ENCODE peak calls at places on chromosomes 4 and X, in seven cellular contexts. W is sciatic nerve; X is germinal center; B is skeletal muscle cell; Z is T-helper 2 cell; U is activated naive CD4-positive, alpha-beta T cell; G is fibroblast of the aortic adventitia. F is an unnamed sample.

GRCh38 chr4:42151568-42152506 is 618 bp downstream of the BEND4 start:
- DNase-seq in W (no peak), B (no peak), G (no peak), Z (peak; percentile 34), X (peak; percentile 86), U (no peak), F (no peak)

GRCh38 chr4:69717778-69718177 is 42.6 kb downstream of the SULT1B1 start:
- DNase-seq in G (no peak), B (no peak), W (no peak), X (no peak), Z (no peak), U (no peak), F (no peak)

GRCh38 chrX:18290200-18290599 is 64.3 kb downstream of the SCML2 start:
- DNase-seq in Z (no peak), W (no peak), B (no peak), U (no peak), X (no peak), G (peak; percentile 30), F (no peak)

GRCh38 chr4:122705035-122705434 is 27.5 kb upstream of the BBS12 start:
- DNase-seq in G (no peak), X (no peak), U (no peak), W (no peak), B (no peak), Z (peak; percentile 21), F (no peak)

GRCh38 chrX:9656277-9656676 is 109.4 kb downstream of the GPR143 start:
- DNase-seq in G (no peak), W (no peak), Z (no peak), U (no peak), X (peak; percentile 18), B (no peak), F (no peak)

GRCh38 chr4:147793973-147794690 is 62.2 kb downstream of the ARHGAP10 start:
- DNase-seq in W (no peak), B (no peak), G (no peak), X (no peak), Z (peak; percentile 88), U (no peak), F (no peak)

GRCh38 chr4:75248770-75249467 is 265.3 kb downstream of the RCHY1 start:
- DNase-seq in X (no peak), B (no peak), Z (no peak), W (no peak), G (no peak), U (no peak), F (no peak)

GRCh38 chr4:158809611-158810486 is 41.0 kb downstream of the FNIP2 start:
- DNase-seq in G (peak; percentile 98), Z (peak; percentile 66), U (no peak), X (peak; percentile 24), W (no peak), B (peak; percentile 71), F (peak; percentile 91)

GRCh38 chr4:19329631-19330030 is 922.1 kb upstream of the SLIT2 start:
- DNase-seq in W (no peak), B (no peak), U (no peak), X (no peak), G (peak; percentile 52), Z (no peak), F (no peak)

GRCh38 chr4:37324526-37324925 is 80.0 kb downstream of the NWD2 start:
- DNase-seq in U (no peak), X (no peak), Z (no peak), W (no peak), G (no peak), B (no peak), F (no peak)

GRCh38 chrX:118901991-118902390 is 72.4 kb upstream of the LONRF3 start:
- DNase-seq in B (no peak), Z (no peak), X (no peak), W (no peak), U (no peak), G (no peak), F (no peak)

GRCh38 chr4:87014284-87014782 is 79.5 kb downstream of the AFF1 start:
- DNase-seq in Z (no peak), U (no peak), X (no peak), B (no peak), G (peak; percentile 80), W (no peak), F (no peak)

GRCh38 chr4:177159600-177159999 is 150.1 kb upstream of the NEIL3 start:
- DNase-seq in G (no peak), Z (no peak), B (no peak), W (no peak), U (no peak), X (no peak), F (no peak)

GRCh38 chr4:173466101-173466500 is 63.9 kb downstream of the HAND2 start:
- DNase-seq in Z (no peak), W (no peak), X (no peak), U (no peak), B (no peak), G (peak; percentile 65), F (no peak)

GRCh38 chrX:96182366-96182765 is 502.3 kb upstream of the DIAPH2 start:
- DNase-seq in U (no peak), X (no peak), G (peak; percentile 33), W (peak; percentile 51), B (peak; percentile 4), Z (no peak), F (no peak)

GRCh38 chr4:89136525-89136924 is 25.2 kb downstream of the TIGD2 start:
- DNase-seq in X (no peak), U (no peak), Z (no peak), W (no peak), G (no peak), B (no peak), F (no peak)

GRCh38 chr4:69896530-69897116 is 34.2 kb upstream of the CSN1S1 start:
- DNase-seq in W (no peak), Z (no peak), U (no peak), X (no peak), G (peak; percentile 44), B (no peak), F (no peak)

GRCh38 chr4:5381981-5382441 is 326.3 kb downstream of the EVC2 start:
- DNase-seq in W (no peak), G (no peak), B (no peak), Z (no peak), X (no peak), U (no peak), F (no peak)

GRCh38 chr4:108117473-108118182 is 51.1 kb downstream of the LEF1 start:
- DNase-seq in G (no peak), U (no peak), B (no peak), Z (no peak), X (no peak), W (no peak), F (no peak)

F was measured in astrocyte of the cerebellum.